ENCODE peak calls at places on chromosomes 12 and 14, in eight cellular contexts. O is pancreas; Z is lower lobe of right lung; T is astrocyte; L is A673; M is sigmoid colon; C is thyroid gland; P is CD8-positive, alpha-beta T cell. Y is an unnamed sample.

GRCh38 chr12:85424581-85425348 is 144.7 kb downstream of the ALX1 start:
- DNase-seq in O (no peak), Z (no peak), T (no peak), L (peak), M (no peak), C (no peak), P (no peak), Y (no peak)

GRCh38 chr14:103007555-103007954 is 49.8 kb downstream of the CDC42BPB start:
- DNase-seq in O (peak), Z (no peak), T (no peak), L (no peak), M (peak), C (no peak), P (no peak), Y (no peak)

GRCh38 chr12:11879306-11879705 is 191.4 kb upstream of the BCL2L14 start:
- DNase-seq in O (no peak), Z (no peak), T (peak), L (peak), M (no peak), C (no peak), P (no peak), Y (peak)

GRCh38 chr12:12387521-12387920 is 30.6 kb downstream of the BORCS5 start:
- DNase-seq in O (no peak), Z (no peak), T (peak), L (no peak), M (no peak), C (no peak), P (no peak), Y (no peak)

GRCh38 chr12:63301311-63301710 is 150.3 kb upstream of the AVPR1A start:
- DNase-seq in O (no peak), Z (no peak), T (no peak), L (no peak), M (no peak), C (no peak), P (no peak), Y (no peak)

GRCh38 chr14:53531730-53532129 is 378.6 kb upstream of the DDHD1 start:
- DNase-seq in O (no peak), Z (no peak), T (no peak), L (no peak), M (no peak), C (no peak), P (no peak), Y (no peak)

GRCh38 chr12:21527451-21528180 is 1.5 kb downstream of the SPX start:
- DNase-seq in O (peak), Z (peak), T (peak), L (peak), M (peak), C (peak), P (peak), Y (no peak)

GRCh38 chr12:15584366-15585041 is 204.7 kb downstream of the EPS8 start:
- DNase-seq in O (no peak), Z (no peak), T (peak), L (peak), M (no peak), C (no peak), P (no peak), Y (no peak)

DNA sequence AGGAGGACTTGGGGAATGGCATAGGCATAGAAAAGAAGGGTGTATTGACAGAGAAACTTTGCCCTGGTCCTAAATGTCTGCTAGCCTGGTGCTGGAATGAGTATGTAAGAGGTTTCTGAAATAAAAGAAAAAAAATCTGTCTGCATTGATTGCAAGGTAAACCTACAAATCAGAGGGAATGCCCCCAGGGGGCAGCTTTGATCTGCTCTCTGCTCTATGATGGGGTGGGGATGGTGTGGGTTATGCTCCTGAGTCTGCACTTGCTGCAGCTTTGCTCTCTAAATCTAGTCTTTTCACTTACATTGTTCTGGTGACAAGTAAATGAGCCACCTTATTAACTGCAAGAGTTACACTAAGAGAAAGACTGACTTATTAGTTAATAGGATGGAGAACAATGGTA is 468.4 kb upstream of the STXBP6 start:
- DNase-seq in O (no peak), Z (no peak), T (no peak), L (no peak), M (no peak), C (no peak), P (no peak), Y (no peak)
- H3K4me3 ChIP-seq in O (no peak), Z (no peak), T (no peak), L (no peak), M (no peak), C (no peak), P (no peak), Y (no peak)

GRCh38 chr12:76018672-76019071 is 12.9 kb downstream of the PHLDA1 start:
- DNase-seq in O (no peak), Z (no peak), T (no peak), L (no peak), M (no peak), C (no peak), P (no peak), Y (no peak)

GRCh38 chr12:76014007-76014406 is 17.6 kb downstream of the PHLDA1 start:
- DNase-seq in O (no peak), Z (no peak), T (no peak), L (no peak), M (no peak), C (no peak), P (no peak), Y (no peak)

GRCh38 chr12:76020731-76021672 is 10.6 kb downstream of the PHLDA1 start:
- DNase-seq in O (no peak), Z (no peak), T (peak), L (peak), M (no peak), C (no peak), P (peak), Y (peak)

GRCh38 chr12:76020281-76020680 is 11.3 kb downstream of the PHLDA1 start:
- DNase-seq in O (no peak), Z (peak), T (peak), L (no peak), M (no peak), C (peak), P (peak), Y (no peak)

GRCh38 chr12:76018111-76018510 is 13.5 kb downstream of the PHLDA1 start:
- DNase-seq in O (no peak), Z (no peak), T (peak), L (peak), M (no peak), C (peak), P (no peak), Y (no peak)
- H3K27ac ChIP-seq in O (no peak), Z (peak), T (peak), L (no peak), M (no peak), C (peak), P (no peak), Y (no peak)

DNA sequence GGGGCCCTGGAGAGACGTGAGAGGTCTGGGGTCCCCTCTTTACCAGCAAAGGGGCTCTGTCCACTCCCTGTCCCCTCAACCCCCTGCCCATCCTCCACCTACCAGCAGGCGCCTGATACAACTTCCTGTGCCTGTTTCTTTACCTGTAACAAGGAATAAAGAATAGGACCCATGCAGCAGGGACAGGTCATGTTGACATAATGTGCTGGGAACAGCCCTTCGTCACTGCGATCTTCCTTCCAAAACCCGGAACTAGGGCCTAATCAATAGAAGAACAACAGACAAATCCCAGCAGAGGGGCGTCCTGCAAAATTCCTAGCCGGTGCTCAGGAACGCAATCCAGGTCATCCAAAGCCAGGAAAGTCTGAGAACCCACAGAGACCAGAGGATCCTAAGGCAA is 32.1 kb downstream of the SCARB1 start:
- DNase-seq in O (no peak), Z (no peak), T (no peak), L (no peak), M (no peak), C (no peak), P (no peak), Y (no peak)
- TF ChIP-seq CTCF in O (no peak), Z (no peak), T (no peak), L (no peak), M (no peak), C (no peak), P (no peak), Y (no peak)

GRCh38 chr12:131831635-131832041 is 3.4 kb downstream of the MMP17 start:
- DNase-seq in O (no peak), Z (no peak), T (peak), L (peak), M (peak), C (no peak), P (no peak), Y (peak)
- H3K4me3 ChIP-seq in O (no peak), Z (peak), T (peak), L (peak), M (peak), C (peak), P (no peak), Y (peak)